ENCODE peak calls at places on chromosomes 12 and 14, in nine cellular contexts. W is activated T-cell treated with anti-CD3 and anti-CD28 coated beads for 24 hours, J is hepatic stellate cell, P is Karpas-422, N is stomach, Z is fibroblast of the aortic adventitia, S is hippocampal formation, M is midbrain, Q is activated T-helper 1 cell treated with Interleukin-2 at 50 U/mL for 16 hours. L is an unnamed sample.

GRCh38 chr14:76412501-76412900 is 36.6 kb downstream of the ESRRB start:
- DNase-seq in W (no peak), J (no peak), P (no peak), N (no peak), Z (no peak), S (no peak), M (no peak), Q (no peak), L (no peak)

GRCh38 chr12:109944975-109945374 is 44.9 kb downstream of the TCHP start:
- DNase-seq in W (no peak), J (no peak), P (no peak), N (no peak), Z (peak; percentile 73), S (no peak), M (no peak), Q (no peak), L (no peak)

GRCh38 chr14:22623047-22623446 is 21.1 kb downstream of the OR6J1 start:
- DNase-seq in W (no peak), J (no peak), P (no peak), N (no peak), Z (no peak), S (no peak), M (no peak), Q (no peak), L (no peak)

GRCh38 chr12:78210894-78211302 is 380.2 kb downstream of the NAV3 start:
- DNase-seq in W (no peak), J (no peak), P (no peak), N (no peak), Z (peak; percentile 83), S (no peak), M (no peak), Q (no peak), L (no peak)

GRCh38 chr14:49816844-49817243 is 35.7 kb downstream of the NEMF start:
- DNase-seq in W (no peak), J (no peak), P (no peak), N (no peak), Z (no peak), S (no peak), M (no peak), Q (no peak), L (no peak)

GRCh38 chr12:59403259-59403932 is 192.4 kb upstream of the SLC16A7 start:
- DNase-seq in W (peak; percentile 10), J (peak; percentile 13), P (peak; percentile 80), N (peak; percentile 40), Z (peak; percentile 86), S (peak; percentile 30), M (peak; percentile 72), Q (no peak), L (peak; percentile 65)

GRCh38 chr12:84550518-84550917 is 362.1 kb downstream of the SLC6A15 start:
- DNase-seq in W (no peak), J (no peak), P (no peak), N (no peak), Z (no peak), S (no peak), M (no peak), Q (no peak), L (no peak)

GRCh38 chr14:71932229-71932951 is at the start of gene RGS6:
- DNase-seq in W (peak; percentile 10), J (no peak), P (no peak), N (peak; percentile 28), Z (no peak), S (no peak), M (peak; percentile 14), Q (no peak), L (peak; percentile 12)

GRCh38 chr12:41521872-41522379 is 333.8 kb downstream of the PDZRN4 start:
- DNase-seq in W (no peak), J (peak; percentile 32), P (peak; percentile 65), N (no peak), Z (peak; percentile 53), S (no peak), M (no peak), Q (no peak), L (no peak)

GRCh38 chr12:111303531-111303930 is 65.4 kb downstream of the PHETA1 start:
- DNase-seq in W (no peak), J (no peak), P (no peak), N (no peak), Z (no peak), S (no peak), M (no peak), Q (no peak), L (no peak)

GRCh38 chr14:76280221-76280620 is 95.7 kb upstream of the ESRRB start:
- DNase-seq in W (no peak), J (no peak), P (no peak), N (no peak), Z (no peak), S (no peak), M (no peak), Q (no peak), L (no peak)

GRCh38 chr12:25827747-25828146 is 130.7 kb upstream of the RASSF8 start:
- DNase-seq in W (no peak), J (no peak), P (no peak), N (no peak), Z (no peak), S (no peak), M (no peak), Q (no peak), L (no peak)

GRCh38 chr12:92570056-92570753 is 132.6 kb upstream of the PLEKHG7 start:
- DNase-seq in W (peak; percentile 44), J (peak; percentile 42), P (peak; percentile 71), N (peak; percentile 61), Z (peak; percentile 93), S (peak; percentile 62), M (peak; percentile 86), Q (no peak), L (peak; percentile 68)

GRCh38 chr12:32084017-32084688 is 22.5 kb upstream of the BICD1 start:
- DNase-seq in W (no peak), J (no peak), P (no peak), N (no peak), Z (no peak), S (no peak), M (no peak), Q (no peak), L (no peak)

GRCh38 chr12:104456950-104457745 is 400 bp downstream of the CHST11 start:
- DNase-seq in W (peak; percentile 30), J (peak; percentile 65), P (no peak), N (peak; percentile 60), Z (peak; percentile 81), S (peak; percentile 51), M (peak; percentile 44), Q (peak; percentile 38), L (peak; percentile 80)

GRCh38 chr12:65935906-65936528 is 111.7 kb downstream of the HMGA2 start:
- DNase-seq in W (no peak), J (no peak), P (no peak), N (no peak), Z (no peak), S (no peak), M (no peak), Q (no peak), L (no peak)

L was measured in adrenal gland.